ENCODE peak calls at places on chromosomes 11 and 22, in eight cellular contexts. W is sigmoid colon, S is stomach, Z is GM12878, E is K562, R is tibial nerve, B is H1, H is SK-N-SH. C is an unnamed sample. For H3K27me3, the result is how much of the 10 kb centered on the place peaks cover.

GRCh38 chr11:74037309-74037708 is 28.4 kb upstream of the UCP3 start:
- DNase-seq in R (no peak), Z (no peak), E (no peak), B (no peak), S (no peak), H (no peak), W (no peak), C (no peak)

GRCh38 chr22:45073064-45073463 is 63.3 kb upstream of the PHF21B start:
- DNase-seq in R (no peak), S (no peak), Z (no peak), H (peak), E (no peak), W (no peak), B (no peak), C (no peak)

GRCh38 chr11:441418-442274 is at the start of gene ANO9:
- DNase-seq in H (peak), E (peak), S (peak), B (peak), W (no peak), R (no peak), Z (no peak), C (peak)

GRCh38 chr11:30351061-30351460 is 28.2 kb downstream of the ARL14EP start:
- DNase-seq in W (no peak), B (no peak), Z (no peak), R (no peak), H (no peak), S (no peak), E (no peak), C (no peak)

GRCh38 chr11:72719551-72719950 is 32.7 kb downstream of the ARAP1 start:
- DNase-seq in H (no peak), W (no peak), S (no peak), Z (no peak), R (no peak), E (no peak), B (no peak), C (no peak)

GRCh38 chr11:69138265-69138664 is 17.5 kb upstream of the SMIM38 start:
- DNase-seq in S (peak), B (peak), W (no peak), R (no peak), H (no peak), E (no peak), Z (no peak), C (no peak)

GRCh38 chr22:29559853-29560252 is 6.3 kb upstream of the THOC5 start:
- DNase-seq in Z (no peak), R (no peak), W (no peak), B (no peak), H (no peak), S (no peak), E (no peak), C (no peak)

GRCh38 chr11:65388731-65389130 is 2.3 kb downstream of the FRMD8 start:
- DNase-seq in R (no peak), W (no peak), S (no peak), B (no peak), E (no peak), Z (peak), H (no peak), C (no peak)

GRCh38 chr11:76693791-76694190 is 23.2 kb upstream of the LRRC32 start:
- DNase-seq in W (no peak), R (no peak), S (no peak), B (no peak), H (no peak), Z (no peak), E (no peak), C (no peak)

GRCh38 chr11:70201876-70202861 is 927 bp upstream of the FADD start:
- DNase-seq in H (no peak), W (no peak), Z (no peak), E (no peak), S (no peak), R (no peak), B (no peak), C (no peak)

GRCh38 chr11:128525411-128526243 is 61.7 kb downstream of the ETS1 start:
- DNase-seq in W (no peak), E (no peak), R (no peak), S (no peak), Z (no peak), B (no peak), H (no peak), C (no peak)

GRCh38 chr22:36369922-36370781 is 17.6 kb downstream of the MYH9 start:
- DNase-seq in H (no peak), S (peak), E (peak), W (peak), B (no peak), Z (no peak), R (no peak), C (no peak)

GRCh38 chr11:18313985-18314763 is 7.8 kb downstream of the HPS5 start:
- DNase-seq in R (no peak), W (no peak), S (no peak), H (no peak), Z (no peak), E (no peak), B (no peak), C (peak)

GRCh38 chr11:6705905-6706535 is 22.9 kb upstream of the MRPL17 start:
- DNase-seq in B (peak), W (no peak), H (peak), R (peak), Z (no peak), E (peak), S (peak), C (no peak)

GRCh38 chr11:2100361-2101170 is 38.6 kb downstream of the IGF2 start:
- DNase-seq in E (peak), Z (no peak), B (no peak), H (peak), R (no peak), W (peak), S (peak), C (peak)

GRCh38 chr22:46813816-46814597 is 51.6 kb downstream of the TBC1D22A start:
- DNase-seq in R (no peak), H (no peak), S (peak), B (peak), Z (no peak), E (no peak), W (no peak), C (no peak)

GRCh38 chr11:115930886-115931537 is 426.8 kb upstream of the CADM1 start:
- DNase-seq in S (no peak), Z (no peak), W (no peak), E (no peak), R (no peak), B (no peak), H (no peak), C (no peak)
- H3K27ac ChIP-seq in S (no peak), Z (peak), W (peak), E (no peak), R (peak), B (no peak), H (peak), C (no peak)

GRCh38 chr11:8260202-8260996 is 3.3 kb downstream of the LMO1 start:
- DNase-seq in E (no peak), Z (no peak), B (no peak), H (no peak), S (peak), W (peak), R (no peak), C (no peak)

GRCh38 chr11:8262552-8263108 is 1.0 kb downstream of the LMO1 start:
- DNase-seq in E (no peak), W (peak), S (peak), H (no peak), B (peak), R (no peak), Z (no peak), C (peak)

GRCh38 chr11:8263109-8263768 is 439 bp downstream of the LMO1 start:
- DNase-seq in B (peak), Z (no peak), R (no peak), S (no peak), E (no peak), W (peak), H (peak), C (peak)

GRCh38 chr11:8261316-8261715 is 2.4 kb downstream of the LMO1 start:
- DNase-seq in S (peak), E (no peak), W (peak), H (no peak), B (no peak), Z (no peak), R (no peak), C (no peak)

DNA sequence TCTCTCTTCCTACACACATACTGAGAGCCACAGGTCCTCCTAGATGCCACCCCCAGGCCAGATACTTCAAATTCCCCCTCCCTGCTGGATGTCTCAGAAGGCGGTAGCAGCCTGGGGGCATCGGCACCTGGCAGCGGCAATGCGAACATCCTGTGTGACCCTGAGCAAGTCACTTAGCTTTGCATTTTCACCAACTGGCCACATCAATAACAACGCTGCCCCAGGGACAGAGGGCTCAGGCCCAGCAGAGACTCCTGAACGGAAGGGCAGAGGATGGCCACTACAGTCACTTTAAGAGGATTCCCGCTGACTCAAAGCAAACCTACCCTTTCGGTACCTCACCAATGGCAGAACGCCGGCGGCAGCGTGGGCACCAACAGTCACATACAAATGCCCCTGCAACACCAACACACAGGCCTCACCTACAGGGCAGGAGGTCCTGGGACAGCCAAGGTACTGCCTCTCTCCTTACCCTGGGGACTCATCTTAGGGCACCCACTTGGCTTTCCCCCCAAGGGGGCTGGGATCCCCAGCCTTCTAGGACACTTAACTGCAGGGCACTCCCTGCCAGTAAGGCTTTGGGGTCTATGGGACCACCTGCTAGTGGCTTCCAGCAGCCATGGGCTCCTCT is 1.6 kb downstream of the LMO1 start:
- DNase-seq in E (no peak), Z (no peak), R (no peak), S (peak), H (peak), W (peak), B (no peak), C (peak)
- TF ChIP-seq EP300 in E (no peak), Z (no peak), R (no peak), S (no peak), H (no peak), W (no peak), B (no peak), C (no peak)

GRCh38 chr11:44305643-44306468 is 4.1 kb downstream of the ALX4 start:
- DNase-seq in Z (no peak), R (no peak), W (no peak), E (no peak), S (peak), H (peak), B (peak), C (no peak)
- H3K27me3 ChIP-seq in Z (under half), R (under half), W (half or more), E (under half), S (half or more), H (half or more), B (half or more), C (half or more)

DNA sequence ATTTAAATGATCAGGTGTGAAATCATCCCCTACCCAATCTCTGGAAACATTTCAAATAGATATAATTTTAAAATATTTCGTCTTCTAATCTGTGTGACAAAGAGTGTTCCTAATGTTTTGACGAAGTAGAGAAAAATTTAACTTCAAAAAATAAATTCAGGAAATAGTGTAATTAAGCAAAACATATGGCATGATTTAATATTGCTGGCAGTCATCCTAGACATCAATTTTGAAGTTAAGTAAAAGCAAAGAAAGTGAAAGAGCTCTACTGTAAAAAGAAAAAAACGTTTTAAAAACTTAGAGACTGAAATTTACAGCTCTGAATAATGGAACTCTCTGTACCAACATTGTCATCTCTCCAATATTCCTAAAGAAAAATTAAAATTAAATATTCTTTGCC is 1062.3 kb downstream of the LRRC4C start:
- DNase-seq in E (no peak), Z (no peak), H (no peak), S (no peak), R (no peak), B (no peak), W (no peak), C (no peak)
- H3K27ac ChIP-seq in E (no peak), Z (no peak), H (peak), S (no peak), R (no peak), B (no peak), W (no peak), C (no peak)

DNA sequence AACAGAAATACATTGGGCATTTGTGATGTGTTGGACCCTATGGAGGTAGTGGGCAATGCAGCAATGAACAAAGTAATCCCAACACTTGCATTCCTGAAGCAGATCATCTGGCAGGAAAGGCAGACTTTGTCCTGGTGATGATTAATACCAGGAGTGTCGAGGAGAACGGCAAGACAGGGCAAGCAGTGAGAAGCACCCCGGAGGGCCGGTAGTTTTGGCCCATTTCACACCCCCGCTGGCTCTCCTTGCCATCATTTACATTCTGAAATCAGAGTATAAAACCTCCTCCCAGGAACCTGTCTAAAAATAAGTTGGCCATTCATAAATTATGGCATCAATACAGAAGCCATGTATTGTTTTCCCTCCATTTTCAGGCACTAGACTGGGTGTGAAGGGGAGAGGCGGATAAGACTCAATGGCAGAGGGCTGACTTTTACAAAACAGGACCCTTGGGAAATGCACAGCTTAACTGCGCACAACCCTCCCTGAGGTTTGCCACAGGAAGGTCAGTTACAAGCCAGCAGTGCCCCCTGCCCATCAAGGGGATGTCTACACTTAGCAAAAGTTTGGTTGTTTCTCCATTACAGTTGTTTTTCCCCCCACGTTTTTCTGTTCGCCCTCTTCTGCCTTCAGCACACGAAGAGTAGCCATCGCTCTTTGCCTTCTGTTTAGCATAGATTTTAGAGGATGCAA is 55.6 kb downstream of the OPCML start:
- DNase-seq in W (no peak), B (no peak), E (no peak), Z (no peak), H (no peak), S (no peak), R (no peak), C (no peak)
- TF ChIP-seq EP300 in W (no peak), B (no peak), E (no peak), Z (no peak), H (no peak), S (no peak), R (no peak), C (no peak)

GRCh38 chr22:43474161-43475101 is 62.6 kb downstream of the MPPED1 start:
- DNase-seq in S (no peak), H (no peak), W (no peak), E (no peak), B (no peak), Z (no peak), R (no peak), C (no peak)
- H3K27me3 ChIP-seq in S (under half), H (under half), W (under half), E (under half), B (under half), Z (under half), R (under half), C (under half)

GRCh38 chr11:119377112-119377901 is 4.2 kb downstream of the USP2 start:
- DNase-seq in S (no peak), B (no peak), W (no peak), E (peak), Z (no peak), H (peak), R (no peak), C (peak)

GRCh38 chr11:119376197-119376847 is 5.2 kb downstream of the USP2 start:
- DNase-seq in R (no peak), E (no peak), Z (no peak), B (no peak), H (peak), W (peak), S (peak), C (peak)

GRCh38 chr11:119374632-119375394 is 6.7 kb downstream of the USP2 start:
- DNase-seq in S (no peak), B (peak), W (no peak), H (peak), Z (no peak), E (peak), R (no peak), C (no peak)

GRCh38 chr11:119373917-119374631 is 7.4 kb downstream of the USP2 start:
- DNase-seq in H (peak), W (no peak), S (peak), Z (no peak), B (peak), R (peak), E (peak), C (peak)

GRCh38 chr11:119375629-119376196 is 5.8 kb downstream of the USP2 start:
- DNase-seq in S (no peak), W (peak), R (peak), H (peak), Z (no peak), E (peak), B (peak), C (peak)
- H3K27ac ChIP-seq in S (peak), W (peak), R (peak), H (peak), Z (no peak), E (no peak), B (peak), C (peak)

DNA sequence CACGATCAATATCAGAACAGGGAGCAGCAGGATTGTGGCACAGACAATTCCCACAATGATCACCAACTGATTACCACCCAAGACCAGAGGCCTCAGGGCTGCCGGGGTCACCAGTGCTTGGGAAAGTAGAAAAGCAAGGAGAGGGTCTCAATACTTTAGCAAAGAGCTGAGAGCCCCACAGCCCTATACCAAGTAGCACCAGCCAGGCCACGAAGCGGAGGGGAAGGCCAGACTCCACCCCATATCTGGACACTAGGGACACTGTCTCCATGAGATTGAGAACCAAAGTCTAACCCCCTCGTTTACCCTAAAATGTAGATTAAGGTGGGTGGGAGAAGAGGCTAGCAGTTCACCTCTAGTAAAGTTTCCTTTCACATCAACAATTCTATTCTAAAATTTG is 24.1 kb upstream of the SCN2B start:
- DNase-seq in H (no peak), R (no peak), Z (no peak), E (no peak), S (no peak), W (no peak), B (no peak), C (no peak)
- TF ChIP-seq EP300 in H (no peak), R (no peak), Z (no peak), E (no peak), S (no peak), W (no peak), B (no peak), C (no peak)

DNA sequence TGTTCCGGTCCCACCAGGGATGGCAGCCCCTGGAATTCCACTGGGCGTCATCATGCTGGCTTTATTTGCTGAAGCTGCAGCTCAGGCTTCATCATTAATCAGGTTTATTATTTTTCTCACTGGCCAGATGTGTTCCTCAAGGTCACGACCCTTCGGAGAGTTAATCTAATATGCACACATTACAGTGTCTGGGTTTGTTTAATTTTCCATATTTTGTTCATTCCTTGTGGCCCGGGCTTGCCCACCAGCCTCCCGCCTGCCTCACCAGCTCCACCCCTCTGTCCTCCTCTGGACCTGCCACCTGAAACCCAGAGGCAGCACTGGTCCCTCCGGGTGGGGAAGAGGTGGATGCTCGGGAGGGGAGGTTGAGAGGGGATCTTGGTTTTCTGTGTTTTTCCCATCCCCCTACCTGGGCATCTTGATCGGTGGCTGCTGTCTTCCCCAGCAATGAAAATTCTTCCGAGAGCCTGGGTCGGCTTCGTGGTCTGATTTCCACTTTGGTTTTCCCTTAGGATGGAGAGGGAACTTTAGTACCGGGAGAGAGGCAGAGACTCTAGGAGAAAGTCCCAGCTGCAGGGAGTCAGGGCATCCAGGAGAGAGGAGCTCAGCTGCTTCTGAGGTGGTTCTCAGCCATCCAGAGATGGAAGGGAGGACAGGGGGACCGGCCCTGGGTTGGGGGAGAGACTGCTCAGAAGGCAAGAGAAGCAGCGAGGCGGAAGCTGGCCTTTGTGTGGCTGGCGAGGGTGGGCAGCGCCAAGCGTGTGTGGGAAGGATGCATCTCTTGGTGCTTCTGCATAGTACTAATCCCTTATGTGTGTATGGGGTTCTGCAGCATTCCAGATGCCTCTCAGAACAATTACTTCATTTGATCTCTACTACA is 2.1 kb downstream of the GRIK4 start:
- DNase-seq in S (no peak), H (peak), R (no peak), W (no peak), Z (no peak), B (no peak), E (no peak), C (no peak)
- H3K27me3 ChIP-seq in S (half or more), H (under half), R (under half), W (under half), Z (under half), B (under half), E (under half), C (under half)

GRCh38 chr11:67390947-67391303 is 861 bp upstream of the RAD9A start:
- DNase-seq in B (no peak), H (no peak), E (no peak), W (no peak), Z (no peak), R (no peak), S (no peak), C (no peak)
- H3K27ac ChIP-seq in B (no peak), H (peak), E (peak), W (peak), Z (peak), R (peak), S (peak), C (peak)

C was measured in upper lobe of left lung.